ENCODE peak calls at places on chromosomes 11 and 22, in eight cellular contexts. K, H, I, X, L, J, Q and G are unnamed samples.

GRCh38 chr11:26841818-26842457 is 120.1 kb upstream of the SLC5A12 start:
- DNase-seq in K (no peak), L (no peak), X (no peak), Q (no peak), H (no peak), I (no peak), J (peak), G (no peak)

GRCh38 chr11:68798221-68798813 is 43.4 kb downstream of the CPT1A start:
- DNase-seq in L (peak), X (peak), Q (peak), K (no peak), H (peak), J (peak), I (peak), G (no peak)

GRCh38 chr22:41057076-41057475 is 35.3 kb upstream of the EP300 start:
- DNase-seq in Q (no peak), J (no peak), L (no peak), I (no peak), X (no peak), H (no peak), K (no peak), G (no peak)

GRCh38 chr11:12787847-12788246 is 113.6 kb downstream of the TEAD1 start:
- DNase-seq in X (no peak), I (no peak), L (no peak), K (no peak), Q (no peak), J (peak), H (no peak), G (no peak)

GRCh38 chr11:78689558-78690153 is 115.0 kb upstream of the NARS2 start:
- DNase-seq in Q (no peak), I (no peak), X (no peak), K (no peak), L (no peak), J (no peak), H (no peak), G (no peak)

GRCh38 chr11:86660011-86660595 is 12.3 kb downstream of the ME3 start:
- DNase-seq in L (no peak), X (no peak), H (no peak), Q (no peak), J (peak), I (no peak), K (no peak), G (no peak)

GRCh38 chr11:70443043-70444030 is 45.0 kb downstream of the CTTN start:
- DNase-seq in X (no peak), K (no peak), H (no peak), I (no peak), Q (no peak), J (peak), L (no peak), G (no peak)

GRCh38 chr11:122893131-122893530 is 10.6 kb downstream of the JHY start:
- DNase-seq in Q (no peak), L (no peak), H (no peak), X (no peak), J (no peak), I (no peak), K (no peak), G (no peak)

GRCh38 chr22:23119492-23120414 is 22.0 kb downstream of the RSPH14 start:
- DNase-seq in H (no peak), I (no peak), L (no peak), J (no peak), Q (no peak), K (no peak), X (peak), G (no peak)

GRCh38 chr11:1387961-1388762 is 1.6 kb upstream of the BRSK2 start:
- DNase-seq in H (no peak), J (no peak), K (no peak), X (no peak), Q (no peak), I (no peak), L (peak), G (no peak)